ENCODE peak calls at places on chromosome 16, in ten cellular contexts. E is activated naive CD4-positive, alpha-beta T cell treated with Interleukin-2 at 50 U/mL for 16 hours; I is iris pigment epithelial cell; X is SK-N-SH; R is hippocampal formation; N is stimulated activated CD8-positive, alpha-beta memory T cell treated with anti-CD3 and anti-CD28 coated beads, Interleukin-15, amount 100 ng/mL, for 4 hours; O is naive thymus-derived CD4-positive, alpha-beta T cell; A is ovary; J is LoVo; Z is stimulated activated CD4-positive, alpha-beta T cell treated with anti-CD3 and anti-CD28 coated beads, TNF-alpha, amount 100 ng/mL, for 1 hour. B is an unnamed sample.

GRCh38 chr16:12526521-12526920 is 277.2 kb downstream of the CPPED1 start:
- DNase-seq in R (no peak), N (no peak), X (no peak), J (no peak), E (no peak), A (no peak), O (no peak), Z (no peak), I (no peak), B (no peak)

GRCh38 chr16:57708168-57708567 is 13.6 kb downstream of the DRC7 start:
- DNase-seq in I (no peak), A (no peak), O (no peak), N (no peak), J (no peak), R (no peak), X (no peak), E (no peak), Z (no peak), B (no peak)

GRCh38 chr16:10168258-10168657 is 14.0 kb downstream of the GRIN2A start:
- DNase-seq in A (no peak), E (no peak), J (no peak), N (no peak), X (no peak), I (no peak), R (no peak), Z (no peak), O (no peak), B (no peak)

GRCh38 chr16:89720520-89720858 is 209 bp downstream of the VPS9D1 start:
- DNase-seq in A (peak), O (no peak), J (peak), E (no peak), X (peak), R (no peak), Z (no peak), I (peak), N (no peak), B (no peak)

GRCh38 chr16:20868890-20869289 is 31.3 kb downstream of the DCUN1D3 start:
- DNase-seq in I (peak), J (peak), E (no peak), X (peak), O (no peak), Z (no peak), A (peak), R (peak), N (no peak), B (no peak)

GRCh38 chr16:19835989-19836421 is 48.6 kb downstream of the GPRC5B start:
- DNase-seq in O (no peak), R (no peak), N (no peak), A (no peak), Z (no peak), I (peak), E (no peak), J (no peak), X (no peak), B (no peak)

GRCh38 chr16:56189990-56190902 is 1.0 kb upstream of the GNAO1 start:
- DNase-seq in X (peak), N (no peak), I (peak), O (no peak), Z (no peak), E (no peak), J (no peak), R (peak), A (no peak), B (no peak)

GRCh38 chr16:27237229-27238015 is 31.1 kb downstream of the NSMCE1 start:
- DNase-seq in I (no peak), E (peak), O (peak), R (no peak), N (peak), Z (peak), A (no peak), J (no peak), X (peak), B (no peak)

GRCh38 chr16:19861069-19861468 is 23.6 kb downstream of the GPRC5B start:
- DNase-seq in I (peak), X (no peak), N (no peak), O (no peak), J (no peak), Z (no peak), A (no peak), E (no peak), R (no peak), B (no peak)

GRCh38 chr16:2467301-2468141 is 3.6 kb upstream of the NTN3 start:
- DNase-seq in O (no peak), I (peak), R (peak), X (peak), E (no peak), N (no peak), Z (no peak), J (peak), A (peak), B (peak)

GRCh38 chr16:35141303-35141702 is 1681.9 kb downstream of the TP53TG3F start:
- DNase-seq in E (no peak), R (no peak), J (no peak), A (no peak), X (no peak), O (no peak), Z (no peak), I (no peak), N (no peak), B (no peak)

GRCh38 chr16:77385481-77385880 is 49.4 kb downstream of the ADAMTS18 start:
- DNase-seq in Z (no peak), J (no peak), I (no peak), A (no peak), X (no peak), R (no peak), E (no peak), O (no peak), N (no peak), B (no peak)

GRCh38 chr16:85348065-85348840 is 236.0 kb upstream of the CIBAR2 start:
- DNase-seq in I (no peak), X (no peak), E (no peak), R (no peak), A (no peak), J (no peak), Z (no peak), O (no peak), N (no peak), B (no peak)

GRCh38 chr16:87576191-87576590 is 26.1 kb upstream of the JPH3 start:
- DNase-seq in R (no peak), E (no peak), N (no peak), Z (no peak), A (no peak), X (no peak), I (no peak), J (no peak), O (no peak), B (no peak)

GRCh38 chr16:10752843-10753523 is 9.3 kb downstream of the NUBP1 start:
- DNase-seq in J (no peak), N (no peak), A (peak), R (peak), I (no peak), X (no peak), E (no peak), O (no peak), Z (no peak), B (no peak)

GRCh38 chr16:31480851-31481250 is 2.1 kb upstream of the SLC5A2 start:
- DNase-seq in E (no peak), O (no peak), X (no peak), Z (no peak), A (no peak), N (no peak), J (no peak), I (no peak), R (no peak), B (no peak)

B was measured in NCI-H1930.